ENCODE peak calls at places on chromosome 3, in ten cellular contexts. V is upper lobe of right lung, C is heart left ventricle, B is uterus, T is tibial artery, S is A549, K is colonic mucosa, W is H9, H is pancreas, R is breast epithelium. L is an unnamed sample.

GRCh38 chr3:84738101-84738500 is 220.7 kb upstream of the CADM2 start:
- DNase-seq in R (no peak), H (no peak), K (no peak), B (no peak), T (no peak), S (no peak), W (no peak), C (no peak), V (no peak), L (no peak)

GRCh38 chr3:43426388-43426787 is 140.0 kb downstream of the SNRK start:
- DNase-seq in K (no peak), S (no peak), H (no peak), W (no peak), R (no peak), B (no peak), T (no peak), C (peak; percentile 81), V (no peak), L (no peak)

GRCh38 chr3:25648107-25648535 is 16.6 kb downstream of the TOP2B start:
- DNase-seq in K (peak; percentile 88), H (peak; percentile 56), V (no peak), B (no peak), W (peak; percentile 84), S (peak; percentile 48), T (peak; percentile 64), R (no peak), C (peak; percentile 45), L (peak; percentile 75)

GRCh38 chr3:8443829-8444791 is 57.5 kb upstream of the LMCD1 start:
- DNase-seq in H (peak; percentile 94), R (peak; percentile 94), V (peak; percentile 88), C (peak; percentile 92), B (peak; percentile 66), S (peak; percentile 89), K (peak; percentile 92), W (peak; percentile 81), T (peak; percentile 89), L (no peak)

GRCh38 chr3:105953831-105954230 is 85.0 kb upstream of the CBLB start:
- DNase-seq in R (no peak), C (no peak), V (no peak), K (no peak), B (no peak), S (no peak), T (no peak), H (no peak), W (no peak), L (no peak)

GRCh38 chr3:127612966-127613365 is 14.8 kb downstream of the MCM2 start:
- DNase-seq in T (no peak), R (no peak), B (no peak), V (peak; percentile 73), W (no peak), K (no peak), S (no peak), C (no peak), H (no peak), L (no peak)

GRCh38 chr3:11900844-11901243 is 54.2 kb upstream of the TAMM41 start:
- DNase-seq in W (no peak), B (no peak), H (no peak), C (no peak), S (no peak), R (no peak), V (no peak), K (no peak), T (no peak), L (no peak)

GRCh38 chr3:43748179-43748578 is 57.4 kb downstream of the ABHD5 start:
- DNase-seq in V (no peak), W (no peak), H (no peak), B (no peak), T (no peak), K (no peak), R (no peak), C (no peak), S (no peak), L (no peak)

GRCh38 chr3:155745795-155746550 is 1.1 kb upstream of the PLCH1 start:
- DNase-seq in S (peak; percentile 68), B (no peak), C (no peak), K (peak; percentile 53), W (peak; percentile 81), V (peak; percentile 69), T (no peak), H (peak; percentile 32), R (no peak), L (no peak)

GRCh38 chr3:22981861-22982260 is 221.3 kb upstream of the UBE2E2 start:
- DNase-seq in H (no peak), B (no peak), S (no peak), R (no peak), C (no peak), K (no peak), W (no peak), V (no peak), T (no peak), L (no peak)

GRCh38 chr3:182763896-182764295 is 29.4 kb upstream of the ATP11B start:
- DNase-seq in W (no peak), S (no peak), B (no peak), H (no peak), R (no peak), T (no peak), C (no peak), V (no peak), K (no peak), L (no peak)

GRCh38 chr3:23612296-23612891 is 193.4 kb upstream of the UBE2E1 start:
- DNase-seq in R (no peak), B (no peak), S (no peak), V (no peak), W (no peak), K (peak; percentile 41), T (no peak), C (no peak), H (no peak), L (no peak)

GRCh38 chr3:136955813-136956212 is 2.0 kb upstream of the IL20RB start:
- DNase-seq in B (no peak), V (no peak), R (no peak), S (peak; percentile 26), K (peak; percentile 69), T (no peak), W (no peak), H (no peak), C (no peak), L (no peak)

GRCh38 chr3:114144909-114145688 is 33.8 kb downstream of the DRD3 start:
- DNase-seq in B (no peak), W (no peak), V (no peak), K (no peak), H (peak; percentile 48), S (no peak), T (peak; percentile 41), R (no peak), C (peak; percentile 33), L (no peak)

GRCh38 chr3:183489455-183490210 is 61.2 kb upstream of the MCF2L2 start:
- DNase-seq in C (no peak), R (no peak), K (no peak), B (no peak), H (no peak), T (no peak), S (no peak), W (no peak), V (no peak), L (no peak)

GRCh38 chr3:126745760-126746394 is 41.8 kb downstream of the CHCHD6 start:
- DNase-seq in S (no peak), K (peak; percentile 82), H (peak; percentile 81), R (no peak), T (no peak), C (peak; percentile 89), W (no peak), B (no peak), V (peak; percentile 88), L (no peak)

DNA sequence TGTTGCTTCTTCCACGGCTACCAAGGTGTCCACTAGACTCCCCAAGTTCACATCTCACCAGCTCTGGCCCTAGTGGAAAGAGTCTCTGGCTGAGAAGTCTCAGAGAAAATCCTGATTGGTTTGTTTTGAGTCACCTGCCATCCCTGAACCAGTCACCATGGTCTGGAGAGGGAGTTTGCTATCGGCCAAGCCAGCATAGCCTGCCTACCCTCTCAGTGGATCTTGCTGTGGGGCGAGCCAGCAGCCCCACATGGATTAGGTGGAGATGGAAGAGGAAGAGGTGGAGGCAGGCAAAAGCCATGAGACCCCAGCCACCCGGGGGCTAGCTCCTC is 48.1 kb upstream of the FLNB start:
- DNase-seq in H (no peak), C (no peak), R (no peak), V (no peak), S (no peak), W (no peak), B (no peak), T (no peak), K (no peak), L (no peak)
- H3K27ac ChIP-seq in H (no peak overlapping the region), C (peak overlapping the region; percentile 85), R (no peak overlapping the region), V (no peak overlapping the region), S (peak overlapping the region; percentile 86), W (no peak overlapping the region), B (peak overlapping the region; percentile 90), T (no peak overlapping the region), K (peak overlapping the region; percentile 75), L (no peak overlapping the region)

DNA sequence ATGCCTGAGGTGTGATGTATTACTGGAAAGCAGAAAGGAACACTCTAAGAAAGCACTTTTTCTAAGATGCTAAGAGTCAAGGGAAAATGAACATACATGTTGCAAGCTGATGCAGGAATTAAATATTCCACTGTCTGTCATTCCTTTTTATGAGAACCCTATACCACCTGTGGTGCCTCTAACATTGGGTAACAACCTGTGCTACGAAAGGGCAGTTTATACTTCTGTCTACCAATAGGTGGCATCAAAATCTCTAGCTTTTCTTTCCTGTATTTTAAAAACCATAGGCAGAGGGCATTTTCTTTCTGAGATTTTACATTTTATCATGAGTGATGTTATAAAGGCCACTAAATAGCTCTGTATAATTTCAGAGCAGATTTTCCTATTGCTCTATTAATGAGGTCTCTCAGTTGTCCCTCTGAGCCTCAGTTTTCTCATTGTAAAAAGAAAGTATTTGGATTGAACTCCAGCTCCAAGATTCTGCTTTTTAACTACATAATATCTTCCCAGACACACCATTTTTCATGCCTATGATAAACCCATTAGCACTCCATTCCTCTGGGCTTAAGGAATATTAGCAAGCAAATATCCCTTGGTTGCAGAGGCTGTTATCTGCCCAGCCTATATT is 3.5 kb upstream of the CPNE4 start:
- DNase-seq in H (no peak), C (no peak), W (no peak), B (no peak), S (peak; percentile 10), T (no peak), V (no peak), K (no peak), R (no peak), L (no peak)
- TF ChIP-seq CTCF in H (peak; percentile 37), C (peak; percentile 26), W (peak; percentile 80), B (peak; percentile 6), S (peak; percentile 79), T (peak; percentile 33), V (peak; percentile 53), K (peak; percentile 29), R (no peak), L (no peak)

DNA sequence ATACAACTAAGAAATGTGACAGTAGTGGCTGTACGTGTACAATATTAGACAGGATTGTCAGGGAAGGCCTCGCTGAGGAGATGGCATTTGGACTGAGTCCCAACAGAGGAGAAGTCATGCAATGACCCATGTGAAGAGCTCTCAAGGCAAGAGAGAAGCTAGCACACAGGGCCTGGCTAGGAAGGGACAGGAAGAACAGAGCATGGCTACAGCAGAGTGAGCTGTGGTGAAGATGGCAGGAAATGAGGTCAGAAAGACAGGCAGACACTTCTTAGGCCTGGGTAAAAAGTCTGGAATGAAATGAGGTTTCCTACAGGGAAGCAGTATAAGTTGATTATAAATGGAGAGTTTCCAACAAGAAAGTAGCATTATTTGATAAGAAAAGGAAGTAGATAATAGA is 33.2 kb upstream of the LEKR1 start:
- DNase-seq in W (no peak), V (no peak), K (no peak), S (no peak), T (no peak), B (no peak), C (no peak), R (no peak), H (no peak), L (no peak)
- H3K27ac ChIP-seq in W (no peak overlapping the region), V (no peak overlapping the region), K (no peak overlapping the region), S (peak overlapping the region; percentile 34), T (no peak overlapping the region), B (no peak overlapping the region), C (no peak overlapping the region), R (no peak overlapping the region), H (no peak overlapping the region), L (no peak overlapping the region)

GRCh38 chr3:54870423-54870822 is 57.4 kb downstream of the LRTM1 start:
- DNase-seq in B (no peak), S (peak; percentile 47), C (no peak), R (no peak), K (no peak), H (no peak), W (no peak), V (no peak), T (no peak), L (no peak)
- TF ChIP-seq CTCF in B (peak; percentile 59), S (peak; percentile 53), C (peak; percentile 21), R (peak; percentile 27), K (peak; percentile 20), H (peak; percentile 18), W (peak; percentile 56), V (peak; percentile 48), T (no peak), L (no peak)